ENCODE peak calls at places on chromosomes 5 and 9, in eight cellular contexts. D, B, K, G, Q, P, J and R are unnamed samples.

GRCh38 chr9:81649475-81649874 is 39.9 kb downstream of the TLE1 start:
- DNase-seq in D (no peak), B (no peak), K (no peak), G (no peak), Q (no peak), P (no peak), J (no peak), R (no peak)

GRCh38 chr9:93194584-93194983 is 10.6 kb downstream of the WNK2 start:
- DNase-seq in D (no peak), B (no peak), K (no peak), G (no peak), Q (no peak), P (no peak), J (no peak), R (no peak)

GRCh38 chr5:157252741-157253465 is 13.0 kb upstream of the CYFIP2 start:
- DNase-seq in D (no peak), B (no peak), K (no peak), G (no peak), Q (no peak), P (peak), J (no peak), R (no peak)

GRCh38 chr9:26551451-26551850 is 341.2 kb downstream of the CAAP1 start:
- DNase-seq in D (no peak), B (no peak), K (no peak), G (no peak), Q (no peak), P (no peak), J (no peak), R (no peak)

GRCh38 chr5:131303537-131303936 is 39.7 kb downstream of the CDC42SE2 start:
- DNase-seq in D (no peak), B (no peak), K (no peak), G (no peak), Q (no peak), P (no peak), J (no peak), R (no peak)

GRCh38 chr9:132670359-132670815 is at the start of gene GTF3C4:
- DNase-seq in D (peak), B (peak), K (no peak), G (peak), Q (peak), P (no peak), J (peak), R (peak)

GRCh38 chr5:176784218-176785165 is 25.9 kb upstream of the UNC5A start:
- DNase-seq in D (peak), B (peak), K (peak), G (no peak), Q (no peak), P (no peak), J (no peak), R (peak)

GRCh38 chr5:545641-546375 is 21.6 kb upstream of the SLC9A3 start:
- DNase-seq in D (no peak), B (no peak), K (no peak), G (no peak), Q (no peak), P (no peak), J (no peak), R (no peak)

GRCh38 chr5:136810198-136810823 is 445.0 kb upstream of the TRPC7 start:
- DNase-seq in D (no peak), B (no peak), K (no peak), G (no peak), Q (peak), P (no peak), J (no peak), R (no peak)

GRCh38 chr9:5569357-5569756 is 59.0 kb downstream of the PDCD1LG2 start:
- DNase-seq in D (no peak), B (no peak), K (no peak), G (no peak), Q (no peak), P (no peak), J (no peak), R (no peak)

GRCh38 chr9:15157371-15157770 is 149.6 kb downstream of the TTC39B start:
- DNase-seq in D (no peak), B (no peak), K (no peak), G (no peak), Q (no peak), P (no peak), J (no peak), R (no peak)

GRCh38 chr5:54867310-54867944 is 118.0 kb downstream of the ESM1 start:
- DNase-seq in D (no peak), B (no peak), K (peak), G (no peak), Q (no peak), P (no peak), J (no peak), R (peak)

GRCh38 chr9:27787941-27788340 is 214.7 kb upstream of the C9orf72 start:
- DNase-seq in D (no peak), B (no peak), K (no peak), G (no peak), Q (no peak), P (no peak), J (no peak), R (no peak)

GRCh38 chr5:163634061-163634460 is 128.6 kb downstream of the MAT2B start:
- DNase-seq in D (no peak), B (no peak), K (no peak), G (no peak), Q (no peak), P (no peak), J (no peak), R (no peak)

GRCh38 chr5:141529002-141529401 is 40.1 kb downstream of the PCDHGC5 start:
- DNase-seq in D (no peak), B (no peak), K (no peak), G (no peak), Q (peak), P (no peak), J (no peak), R (no peak)

GRCh38 chr5:2163940-2164490 is 281.3 kb upstream of the IRX4 start:
- DNase-seq in D (no peak), B (no peak), K (no peak), G (no peak), Q (no peak), P (no peak), J (no peak), R (no peak)

GRCh38 chr9:98886691-98887229 is 56.9 kb upstream of the COL15A1 start:
- DNase-seq in D (no peak), B (no peak), K (no peak), G (no peak), Q (peak), P (no peak), J (no peak), R (no peak)

GRCh38 chr9:127384016-127384730 is 12.8 kb upstream of the SLC2A8 start:
- DNase-seq in D (peak), B (no peak), K (no peak), G (no peak), Q (peak), P (no peak), J (peak), R (no peak)

GRCh38 chr9:134136117-134136996 is 475 bp downstream of the WDR5 start:
- DNase-seq in D (no peak), B (no peak), K (no peak), G (no peak), Q (no peak), P (no peak), J (peak), R (peak)

GRCh38 chr5:128778474-128778873 is 186.8 kb upstream of the SLC27A6 start:
- DNase-seq in D (no peak), B (no peak), K (no peak), G (no peak), Q (no peak), P (no peak), J (no peak), R (no peak)

GRCh38 chr5:14825977-14826376 is 45.6 kb downstream of the ANKH start:
- DNase-seq in D (no peak), B (no peak), K (peak), G (no peak), Q (no peak), P (no peak), J (no peak), R (no peak)

GRCh38 chr5:124740991-124741583 is 5.4 kb downstream of the ZNF608 start:
- DNase-seq in D (no peak), B (no peak), K (no peak), G (no peak), Q (no peak), P (no peak), J (no peak), R (no peak)

GRCh38 chr5:22901885-22902284 is 48.7 kb upstream of the CDH12 start:
- DNase-seq in D (no peak), B (no peak), K (no peak), G (no peak), Q (no peak), P (no peak), J (no peak), R (no peak)

GRCh38 chr5:104652271-104652861 is 1089.8 kb upstream of the NUDT12 start:
- DNase-seq in D (no peak), B (no peak), K (no peak), G (no peak), Q (no peak), P (no peak), J (no peak), R (no peak)

GRCh38 chr9:69797680-69798079 is 22.9 kb upstream of the CFAP95 start:
- DNase-seq in D (no peak), B (no peak), K (no peak), G (no peak), Q (no peak), P (no peak), J (no peak), R (no peak)

DNA sequence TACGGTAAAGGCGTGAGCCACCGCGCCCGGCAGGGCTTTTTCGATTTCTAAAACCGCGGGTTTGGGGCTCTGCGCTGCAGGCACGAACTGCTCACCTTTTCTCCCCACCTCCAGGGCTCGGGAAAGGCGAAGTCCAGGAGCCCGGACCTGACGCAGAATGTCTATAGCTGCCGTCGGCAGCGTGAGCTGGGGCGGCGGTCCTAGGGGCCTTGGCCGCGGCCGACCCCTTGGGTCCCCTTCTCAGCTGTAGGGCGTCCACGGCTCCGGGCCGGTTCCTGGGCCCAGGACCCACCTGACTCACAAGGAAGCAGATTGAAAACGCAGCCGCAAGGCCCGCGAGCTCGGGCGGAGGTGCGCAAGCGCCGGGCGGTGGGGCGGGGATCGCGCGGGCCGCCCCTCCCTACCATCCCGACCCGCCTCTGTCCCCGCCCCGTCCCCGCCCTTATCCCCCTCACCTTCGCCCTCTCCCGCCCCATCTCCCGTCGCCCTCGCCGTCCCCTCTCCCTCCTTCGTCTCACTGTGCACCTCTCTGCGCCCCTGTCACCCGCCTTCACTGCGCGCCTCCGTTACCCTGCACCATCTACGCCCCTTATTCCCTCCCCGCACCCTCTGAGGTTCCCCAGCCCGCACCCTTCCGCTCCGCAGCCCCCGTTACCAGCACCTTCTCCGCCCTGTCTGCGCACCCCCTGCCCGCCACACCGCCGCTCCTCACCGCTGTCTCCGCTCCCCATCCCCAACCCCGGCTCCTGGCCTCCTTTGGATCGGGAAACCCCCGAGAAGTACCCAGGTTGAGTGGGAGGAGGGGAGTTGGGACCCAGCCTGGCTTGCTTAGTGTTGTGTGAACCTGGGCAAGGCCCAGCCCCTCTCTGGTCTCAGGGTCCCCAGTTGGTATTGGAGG is at the start of gene HDHD3:
- DNase-seq in D (peak), B (peak), K (peak), G (peak), Q (peak), P (peak), J (peak), R (peak)
- TF ChIP-seq POLR2A in D (peak), B (no peak), K (peak), G (no peak), Q (peak), P (peak), J (peak), R (peak)

DNA sequence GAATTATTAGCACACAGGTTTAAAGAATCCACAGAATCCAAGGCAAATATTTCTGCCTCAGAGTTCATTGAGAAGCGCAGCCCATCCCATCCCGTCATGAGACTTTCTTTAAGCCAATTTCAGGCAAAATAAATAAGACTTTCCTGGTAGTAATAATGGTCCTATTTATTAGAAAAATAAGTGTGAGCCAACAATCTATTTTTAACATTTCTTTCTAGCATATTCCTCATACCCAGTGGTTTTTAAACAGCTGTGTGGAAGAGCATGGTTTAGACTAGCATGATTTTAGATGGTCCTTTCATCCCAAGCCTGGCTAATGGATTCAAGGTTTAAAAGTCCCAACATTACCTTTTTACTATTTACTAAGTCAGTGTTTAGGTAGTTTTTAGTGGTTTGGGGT is 125.8 kb downstream of the SCAMP1 start:
- DNase-seq in D (no peak), B (no peak), K (no peak), G (no peak), Q (no peak), P (no peak), J (no peak), R (no peak)
- TF ChIP-seq POLR2A in D (no peak), B (no peak), K (no peak), G (no peak), Q (no peak), P (no peak), J (no peak), R (no peak)

DNA sequence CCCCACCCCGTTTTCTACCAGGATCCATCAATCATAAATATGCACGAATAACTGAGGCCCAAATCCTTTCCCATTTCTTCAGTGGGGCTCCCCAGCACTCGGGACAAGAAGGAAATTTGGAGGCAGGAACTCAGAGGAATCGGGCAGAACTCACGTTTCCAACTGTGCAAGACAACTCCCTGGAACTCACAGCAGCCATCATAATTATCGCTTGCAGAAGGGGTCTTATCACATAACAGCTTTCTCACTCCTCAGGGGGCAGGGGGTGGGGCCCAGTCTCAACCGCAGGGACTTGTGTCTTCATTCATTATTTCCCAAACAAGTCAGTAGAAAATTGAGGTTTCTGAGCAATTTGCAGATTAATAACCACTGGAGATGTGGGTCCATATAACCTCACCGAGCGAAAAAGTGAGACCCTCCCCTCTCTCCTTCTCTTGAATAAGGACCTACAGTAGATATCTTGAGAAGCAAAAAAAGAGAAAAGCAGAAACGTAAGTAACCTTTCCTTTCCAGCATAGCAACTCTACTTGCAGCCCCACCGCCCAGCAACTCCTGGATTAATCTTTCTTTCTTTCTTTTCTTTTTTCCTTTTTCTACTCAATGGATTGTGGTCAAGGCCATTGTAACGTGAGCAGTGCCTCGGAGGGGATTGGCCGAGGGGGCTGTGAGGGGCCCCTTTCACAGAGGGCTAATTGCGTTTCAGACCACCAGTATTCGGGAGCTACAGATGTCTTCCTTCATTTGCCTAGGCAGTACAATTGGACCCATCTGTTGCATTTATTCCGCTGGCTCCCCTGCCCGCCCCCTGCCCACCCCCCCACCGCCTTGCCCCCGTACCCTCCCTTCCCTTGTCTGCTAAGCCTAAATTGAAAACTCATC is 24.7 kb upstream of the TIFAB start:
- DNase-seq in D (no peak), B (peak), K (no peak), G (no peak), Q (no peak), P (no peak), J (no peak), R (no peak)
- TF ChIP-seq POLR2A in D (no peak), B (no peak), K (no peak), G (no peak), Q (no peak), P (no peak), J (no peak), R (no peak)

DNA sequence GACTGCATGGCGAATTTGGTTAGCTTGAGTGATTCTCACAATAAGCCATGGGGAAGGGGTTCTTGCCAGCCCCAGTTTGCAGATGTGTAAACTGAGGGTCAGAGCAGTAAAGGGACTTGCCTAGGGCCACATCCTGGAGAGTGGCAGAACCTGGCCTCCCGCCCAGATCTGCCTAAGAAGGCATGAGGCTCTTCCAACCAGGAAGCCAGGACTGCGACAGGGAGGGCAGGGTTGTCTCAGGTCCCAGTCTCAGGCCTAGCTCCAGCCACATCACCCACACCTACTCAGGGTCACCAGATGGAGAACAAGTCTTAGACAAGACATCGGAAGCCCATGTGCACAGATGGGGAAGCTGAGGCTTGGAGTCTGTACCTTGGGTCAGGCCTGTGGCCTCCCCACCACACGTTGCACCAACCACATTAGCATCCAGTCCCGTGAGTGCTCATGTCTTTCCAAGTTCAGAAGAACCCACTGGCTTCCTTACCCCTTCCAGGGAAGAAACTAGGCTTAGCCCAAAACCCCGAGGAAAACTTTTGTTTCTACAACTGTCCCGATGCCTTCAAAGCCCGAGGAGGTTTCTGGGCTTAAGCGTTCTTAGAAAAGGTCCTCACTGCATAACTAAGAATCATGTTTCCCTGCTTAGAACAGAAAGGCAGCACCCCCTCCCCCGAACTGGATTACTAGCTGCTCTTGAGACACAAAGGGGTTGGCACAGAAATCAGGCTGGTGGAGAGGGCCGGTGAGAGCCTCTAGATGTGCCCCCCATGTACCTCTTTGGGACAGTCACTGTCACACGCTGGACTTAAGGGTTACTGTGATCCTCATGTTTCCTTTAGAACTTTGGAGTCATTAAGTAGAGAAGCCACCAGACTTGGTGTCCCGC is 2.3 kb downstream of the FAM78A start:
- DNase-seq in D (no peak), B (no peak), K (no peak), G (no peak), Q (no peak), P (no peak), J (no peak), R (no peak)
- TF ChIP-seq POLR2A in D (no peak), B (no peak), K (no peak), G (no peak), Q (no peak), P (peak), J (no peak), R (no peak)